ENCODE peak calls at places on chromosomes 1 and 21, in seven cellular contexts. One of them, this sample, is unnamed.

GRCh38 chr21:23887709-23888303 is 1719.5 kb downstream of the MRPL39 start:
- DNase-seq in epithelial cell of esophagus: no peak
- DNase-seq in tibial nerve: no peak
- DNase-seq in PC-3: no peak
- DNase-seq in astrocyte of the cerebellum: no peak
- DNase-seq in coronary artery: no peak
- DNase-seq in fibroblast of mammary gland: no peak
- DNase-seq in this sample: no peak

GRCh38 chr1:172351761-172352161 is 68.7 kb upstream of the C1orf105 start:
- DNase-seq in epithelial cell of esophagus: no peak
- DNase-seq in tibial nerve: no peak
- DNase-seq in PC-3: peak
- DNase-seq in astrocyte of the cerebellum: no peak
- DNase-seq in coronary artery: no peak
- DNase-seq in fibroblast of mammary gland: peak
- DNase-seq in this sample: no peak

GRCh38 chr1:215421772-215422171 is 145.3 kb upstream of the KCTD3 start:
- DNase-seq in epithelial cell of esophagus: no peak
- DNase-seq in tibial nerve: no peak
- DNase-seq in PC-3: peak
- DNase-seq in astrocyte of the cerebellum: no peak
- DNase-seq in coronary artery: no peak
- DNase-seq in fibroblast of mammary gland: peak
- DNase-seq in this sample: no peak

GRCh38 chr1:225689882-225690459 is 37.0 kb upstream of the ENAH start:
- DNase-seq in epithelial cell of esophagus: peak
- DNase-seq in tibial nerve: no peak
- DNase-seq in PC-3: peak
- DNase-seq in astrocyte of the cerebellum: no peak
- DNase-seq in coronary artery: no peak
- DNase-seq in fibroblast of mammary gland: peak
- DNase-seq in this sample: no peak

GRCh38 chr1:67535474-67535873 is 105.3 kb upstream of the SERBP1 start:
- DNase-seq in epithelial cell of esophagus: peak
- DNase-seq in tibial nerve: peak
- DNase-seq in PC-3: peak
- DNase-seq in astrocyte of the cerebellum: peak
- DNase-seq in coronary artery: peak
- DNase-seq in fibroblast of mammary gland: peak
- DNase-seq in this sample: no peak

GRCh38 chr1:68229927-68230812 is 2.2 kb downstream of the WLS start:
- DNase-seq in epithelial cell of esophagus: peak
- DNase-seq in tibial nerve: no peak
- DNase-seq in PC-3: no peak
- DNase-seq in astrocyte of the cerebellum: no peak
- DNase-seq in coronary artery: no peak
- DNase-seq in fibroblast of mammary gland: peak
- DNase-seq in this sample: no peak

GRCh38 chr1:3494321-3495308 is 40.1 kb downstream of the ARHGEF16 start:
- DNase-seq in epithelial cell of esophagus: no peak
- DNase-seq in tibial nerve: no peak
- DNase-seq in PC-3: peak
- DNase-seq in astrocyte of the cerebellum: no peak
- DNase-seq in coronary artery: no peak
- DNase-seq in fibroblast of mammary gland: no peak
- DNase-seq in this sample: no peak

GRCh38 chr1:202625416-202626360 is 84.6 kb downstream of the SYT2 start:
- DNase-seq in epithelial cell of esophagus: peak
- DNase-seq in tibial nerve: peak
- DNase-seq in PC-3: peak
- DNase-seq in astrocyte of the cerebellum: peak
- DNase-seq in coronary artery: no peak
- DNase-seq in fibroblast of mammary gland: peak
- DNase-seq in this sample: no peak

GRCh38 chr1:183370399-183371058 is 47.7 kb downstream of the NMNAT2 start:
- DNase-seq in epithelial cell of esophagus: no peak
- DNase-seq in tibial nerve: no peak
- DNase-seq in PC-3: peak
- DNase-seq in astrocyte of the cerebellum: no peak
- DNase-seq in coronary artery: no peak
- DNase-seq in fibroblast of mammary gland: no peak
- DNase-seq in this sample: no peak

GRCh38 chr1:20726107-20726911 is 6.2 kb downstream of the SH2D5 start:
- DNase-seq in epithelial cell of esophagus: no peak
- DNase-seq in tibial nerve: no peak
- DNase-seq in PC-3: no peak
- DNase-seq in astrocyte of the cerebellum: no peak
- DNase-seq in coronary artery: peak
- DNase-seq in fibroblast of mammary gland: no peak
- DNase-seq in this sample: no peak

GRCh38 chr1:20728371-20729154 is 3.9 kb downstream of the SH2D5 start:
- DNase-seq in epithelial cell of esophagus: no peak
- DNase-seq in tibial nerve: no peak
- DNase-seq in PC-3: no peak
- DNase-seq in astrocyte of the cerebellum: no peak
- DNase-seq in coronary artery: no peak
- DNase-seq in fibroblast of mammary gland: no peak
- DNase-seq in this sample: no peak

GRCh38 chr1:20729155-20729931 is 3.2 kb downstream of the SH2D5 start:
- DNase-seq in epithelial cell of esophagus: no peak
- DNase-seq in tibial nerve: no peak
- DNase-seq in PC-3: no peak
- DNase-seq in astrocyte of the cerebellum: no peak
- DNase-seq in coronary artery: peak
- DNase-seq in fibroblast of mammary gland: no peak
- DNase-seq in this sample: no peak

GRCh38 chr1:20726932-20727745 is 5.4 kb downstream of the SH2D5 start:
- DNase-seq in epithelial cell of esophagus: no peak
- DNase-seq in tibial nerve: no peak
- DNase-seq in PC-3: no peak
- DNase-seq in astrocyte of the cerebellum: no peak
- DNase-seq in coronary artery: peak
- DNase-seq in fibroblast of mammary gland: no peak
- DNase-seq in this sample: peak

GRCh38 chr1:20727746-20728316 is 4.7 kb downstream of the SH2D5 start:
- DNase-seq in epithelial cell of esophagus: no peak
- DNase-seq in tibial nerve: no peak
- DNase-seq in PC-3: no peak
- DNase-seq in astrocyte of the cerebellum: no peak
- DNase-seq in coronary artery: peak
- DNase-seq in fibroblast of mammary gland: no peak
- DNase-seq in this sample: peak
- TF ChIP-seq CTCF in epithelial cell of esophagus: no peak
- TF ChIP-seq CTCF in tibial nerve: no peak
- TF ChIP-seq CTCF in PC-3: peak
- TF ChIP-seq CTCF in astrocyte of the cerebellum: no peak
- TF ChIP-seq CTCF in coronary artery: no peak
- TF ChIP-seq CTCF in fibroblast of mammary gland: peak
- TF ChIP-seq CTCF in this sample: no peak

GRCh38 chr21:44836349-44836665 is 18.4 kb upstream of the SUMO3 start:
- DNase-seq in epithelial cell of esophagus: no peak
- DNase-seq in tibial nerve: no peak
- DNase-seq in PC-3: no peak
- DNase-seq in astrocyte of the cerebellum: no peak
- DNase-seq in coronary artery: no peak
- DNase-seq in fibroblast of mammary gland: no peak
- DNase-seq in this sample: no peak

GRCh38 chr21:44837537-44837936 is 19.7 kb upstream of the SUMO3 start:
- DNase-seq in epithelial cell of esophagus: no peak
- DNase-seq in tibial nerve: no peak
- DNase-seq in PC-3: no peak
- DNase-seq in astrocyte of the cerebellum: no peak
- DNase-seq in coronary artery: no peak
- DNase-seq in fibroblast of mammary gland: no peak
- DNase-seq in this sample: no peak

GRCh38 chr21:44838038-44838895 is 20.4 kb upstream of the SUMO3 start:
- DNase-seq in epithelial cell of esophagus: no peak
- DNase-seq in tibial nerve: no peak
- DNase-seq in PC-3: no peak
- DNase-seq in astrocyte of the cerebellum: no peak
- DNase-seq in coronary artery: no peak
- DNase-seq in fibroblast of mammary gland: no peak
- DNase-seq in this sample: no peak

GRCh38 chr21:44835647-44835973 is 17.7 kb upstream of the SUMO3 start:
- DNase-seq in epithelial cell of esophagus: no peak
- DNase-seq in tibial nerve: no peak
- DNase-seq in PC-3: no peak
- DNase-seq in astrocyte of the cerebellum: no peak
- DNase-seq in coronary artery: no peak
- DNase-seq in fibroblast of mammary gland: no peak
- DNase-seq in this sample: no peak

GRCh38 chr21:44836666-44837471 is 19.0 kb upstream of the SUMO3 start:
- DNase-seq in epithelial cell of esophagus: peak
- DNase-seq in tibial nerve: no peak
- DNase-seq in PC-3: peak
- DNase-seq in astrocyte of the cerebellum: no peak
- DNase-seq in coronary artery: no peak
- DNase-seq in fibroblast of mammary gland: peak
- DNase-seq in this sample: no peak
- TF ChIP-seq CTCF in epithelial cell of esophagus: peak
- TF ChIP-seq CTCF in tibial nerve: no peak
- TF ChIP-seq CTCF in PC-3: no peak
- TF ChIP-seq CTCF in astrocyte of the cerebellum: no peak
- TF ChIP-seq CTCF in coronary artery: no peak
- TF ChIP-seq CTCF in fibroblast of mammary gland: no peak
- TF ChIP-seq CTCF in this sample: no peak

GRCh38 chr1:51962486-51963356 is 27.8 kb downstream of the RAB3B start:
- DNase-seq in epithelial cell of esophagus: no peak
- DNase-seq in tibial nerve: no peak
- DNase-seq in PC-3: no peak
- DNase-seq in astrocyte of the cerebellum: no peak
- DNase-seq in coronary artery: no peak
- DNase-seq in fibroblast of mammary gland: no peak
- DNase-seq in this sample: no peak
- TF ChIP-seq CTCF in epithelial cell of esophagus: no peak
- TF ChIP-seq CTCF in tibial nerve: no peak
- TF ChIP-seq CTCF in PC-3: no peak
- TF ChIP-seq CTCF in astrocyte of the cerebellum: no peak
- TF ChIP-seq CTCF in coronary artery: no peak
- TF ChIP-seq CTCF in fibroblast of mammary gland: no peak
- TF ChIP-seq CTCF in this sample: no peak

GRCh38 chr21:33444499-33444898 is 35.3 kb downstream of the TMEM50B start:
- DNase-seq in epithelial cell of esophagus: no peak
- DNase-seq in tibial nerve: no peak
- DNase-seq in PC-3: no peak
- DNase-seq in astrocyte of the cerebellum: no peak
- DNase-seq in coronary artery: no peak
- DNase-seq in fibroblast of mammary gland: no peak
- DNase-seq in this sample: no peak

GRCh38 chr21:33441489-33442477 is 38.0 kb downstream of the TMEM50B start:
- DNase-seq in epithelial cell of esophagus: peak
- DNase-seq in tibial nerve: no peak
- DNase-seq in PC-3: peak
- DNase-seq in astrocyte of the cerebellum: peak
- DNase-seq in coronary artery: peak
- DNase-seq in fibroblast of mammary gland: peak
- DNase-seq in this sample: no peak

GRCh38 chr21:33443174-33443573 is 36.6 kb downstream of the TMEM50B start:
- DNase-seq in epithelial cell of esophagus: no peak
- DNase-seq in tibial nerve: no peak
- DNase-seq in PC-3: no peak
- DNase-seq in astrocyte of the cerebellum: no peak
- DNase-seq in coronary artery: no peak
- DNase-seq in fibroblast of mammary gland: no peak
- DNase-seq in this sample: no peak
- TF ChIP-seq CTCF in epithelial cell of esophagus: no peak
- TF ChIP-seq CTCF in tibial nerve: no peak
- TF ChIP-seq CTCF in PC-3: no peak
- TF ChIP-seq CTCF in astrocyte of the cerebellum: no peak
- TF ChIP-seq CTCF in coronary artery: no peak
- TF ChIP-seq CTCF in fibroblast of mammary gland: no peak
- TF ChIP-seq CTCF in this sample: no peak

DNA sequence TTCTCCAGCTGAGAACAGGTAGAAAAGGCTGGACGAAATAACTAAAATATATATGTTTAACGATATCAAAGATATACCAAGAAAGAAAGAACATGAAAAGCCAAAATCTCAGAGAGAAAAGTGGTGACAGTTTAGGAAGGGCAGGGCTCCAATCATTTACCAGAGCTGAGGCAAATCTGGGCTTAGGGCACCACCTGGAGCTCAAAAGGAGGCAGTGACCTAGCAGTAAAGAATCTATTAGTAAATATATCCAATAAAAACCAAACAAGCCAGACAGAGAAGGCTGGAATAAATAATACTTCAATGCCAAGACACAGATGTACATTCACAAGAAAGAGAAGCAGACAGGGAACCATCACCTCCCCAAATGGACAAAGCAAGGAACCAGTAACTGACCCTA is 43.5 kb downstream of the CHIA start:
- DNase-seq in epithelial cell of esophagus: peak
- DNase-seq in tibial nerve: peak
- DNase-seq in PC-3: peak
- DNase-seq in astrocyte of the cerebellum: peak
- DNase-seq in coronary artery: no peak
- DNase-seq in fibroblast of mammary gland: peak
- DNase-seq in this sample: no peak
- TF ChIP-seq CTCF in epithelial cell of esophagus: peak
- TF ChIP-seq CTCF in tibial nerve: peak
- TF ChIP-seq CTCF in PC-3: peak
- TF ChIP-seq CTCF in astrocyte of the cerebellum: peak
- TF ChIP-seq CTCF in coronary artery: no peak
- TF ChIP-seq CTCF in fibroblast of mammary gland: peak
- TF ChIP-seq CTCF in this sample: peak